ENCODE peak calls at places on chromosomes 4 and X, in four cellular contexts. Y, X, I and F are unnamed samples.

GRCh38 chr4:109801895-109802319 is at the start of gene CFI:
- DNase-seq in X (no peak), I (no peak), Y (no peak), F (no peak)

GRCh38 chr4:62709618-62710252 is 1509.6 kb downstream of the ADGRL3 start:
- DNase-seq in I (no peak), X (no peak), Y (no peak), F (no peak)

GRCh38 chr4:3283483-3283882 is 9.3 kb upstream of the RGS12 start:
- DNase-seq in I (no peak), Y (no peak), X (no peak), F (no peak)

GRCh38 chr4:174318829-174319764 is 35.4 kb downstream of the CEP44 start:
- DNase-seq in X (no peak), Y (no peak), I (no peak), F (no peak)

GRCh38 chrX:133698298-133698697 is 283.0 kb upstream of the GPC4 start:
- DNase-seq in I (no peak), Y (no peak), X (no peak), F (no peak)

GRCh38 chr4:185841451-185841850 is 29.5 kb upstream of the SORBS2 start:
- DNase-seq in Y (no peak), I (no peak), X (no peak), F (peak)

GRCh38 chr4:77777135-77777777 is 41.9 kb downstream of the CNOT6L start:
- DNase-seq in I (no peak), Y (no peak), X (no peak), F (no peak)

GRCh38 chr4:163693776-163694175 is 199.3 kb downstream of the TMA16 start:
- DNase-seq in X (no peak), Y (no peak), I (no peak), F (no peak)

GRCh38 chr4:4402966-4403365 is 16.1 kb downstream of the NSG1 start:
- DNase-seq in Y (no peak), I (no peak), X (no peak), F (no peak)

GRCh38 chr4:185911556-185912064 is 99.6 kb upstream of the SORBS2 start:
- DNase-seq in X (no peak), Y (no peak), I (no peak), F (no peak)

GRCh38 chrX:122188751-122189150 is 995.3 kb upstream of the GRIA3 start:
- DNase-seq in Y (no peak), I (no peak), X (no peak), F (no peak)

GRCh38 chrX:123884809-123885408 is 25.1 kb downstream of the XIAP start:
- DNase-seq in X (peak), Y (no peak), I (no peak), F (peak)

GRCh38 chrX:139973290-139973689 is 8.0 kb upstream of the CXorf66 start:
- DNase-seq in I (no peak), Y (no peak), X (no peak), F (no peak)

GRCh38 chrX:118062817-118063615 is 53.6 kb downstream of the KLHL13 start:
- DNase-seq in I (no peak), Y (no peak), X (no peak), F (no peak)

GRCh38 chr4:172809319-172809718 is 359.3 kb upstream of the GALNT7 start:
- DNase-seq in X (no peak), I (no peak), Y (no peak), F (no peak)

GRCh38 chrX:155069414-155069813 is 1.5 kb downstream of the CMC4 start:
- DNase-seq in I (no peak), Y (no peak), X (no peak), F (no peak)

GRCh38 chrX:26952213-26952612 is 510.9 kb downstream of the PPP4R3C start:
- DNase-seq in I (no peak), X (no peak), Y (no peak), F (no peak)

GRCh38 chr4:6342530-6343293 is 73.1 kb downstream of the WFS1 start:
- DNase-seq in Y (peak), I (peak), X (no peak), F (no peak)

GRCh38 chr4:10380695-10381094 is 76.5 kb downstream of the ZNF518B start:
- DNase-seq in X (no peak), I (no peak), Y (no peak), F (no peak)

GRCh38 chrX:134246282-134246681 is 9.3 kb downstream of the CCDC160 start:
- DNase-seq in Y (no peak), X (no peak), I (no peak), F (no peak)

GRCh38 chrX:115689931-115690330 is 129.0 kb downstream of the PLS3 start:
- DNase-seq in Y (no peak), X (no peak), I (no peak), F (no peak)

GRCh38 chr4:55733874-55734437 is 85.6 kb upstream of the EXOC1L start:
- DNase-seq in Y (peak), I (peak), X (no peak), F (peak)

GRCh38 chr4:156672492-156672891 is 299.1 kb downstream of the PDGFC start:
- DNase-seq in I (no peak), Y (no peak), X (no peak), F (no peak)

GRCh38 chr4:42786350-42787070 is 106.0 kb upstream of the GRXCR1 start:
- DNase-seq in X (no peak), Y (no peak), I (no peak), F (no peak)

GRCh38 chr4:178953447-178954120 is 1511.3 kb upstream of the AGA start:
- DNase-seq in X (no peak), I (no peak), Y (no peak), F (no peak)

GRCh38 chrX:122517781-122518180 is 666.3 kb upstream of the GRIA3 start:
- DNase-seq in X (no peak), Y (no peak), I (no peak), F (no peak)

GRCh38 chrX:17967888-17968287 is 106.8 kb upstream of the RAI2 start:
- DNase-seq in I (no peak), Y (no peak), X (no peak), F (peak)

GRCh38 chr4:37693450-37694190 is 7.4 kb upstream of the RELL1 start:
- DNase-seq in Y (no peak), I (no peak), X (no peak), F (no peak)

GRCh38 chrX:15170927-15171326 is 99.0 kb downstream of the ASB9 start:
- DNase-seq in I (no peak), Y (no peak), X (no peak), F (no peak)

GRCh38 chr4:81786063-81786763 is 314.5 kb upstream of the RASGEF1B start:
- DNase-seq in X (no peak), I (no peak), Y (peak), F (peak)

GRCh38 chr4:94127707-94128328 is 79.8 kb upstream of the SMARCAD1 start:
- DNase-seq in X (no peak), Y (no peak), I (no peak), F (no peak)
- TF ChIP-seq CTCF in X (peak), Y (peak), I (no peak), F (peak)

GRCh38 chr4:161132715-161133425 is 1030.9 kb downstream of the FSTL5 start:
- DNase-seq in Y (no peak), X (no peak), I (no peak), F (no peak)
- H3K27ac ChIP-seq in Y (no peak), X (no peak), I (no peak), F (no peak)

DNA sequence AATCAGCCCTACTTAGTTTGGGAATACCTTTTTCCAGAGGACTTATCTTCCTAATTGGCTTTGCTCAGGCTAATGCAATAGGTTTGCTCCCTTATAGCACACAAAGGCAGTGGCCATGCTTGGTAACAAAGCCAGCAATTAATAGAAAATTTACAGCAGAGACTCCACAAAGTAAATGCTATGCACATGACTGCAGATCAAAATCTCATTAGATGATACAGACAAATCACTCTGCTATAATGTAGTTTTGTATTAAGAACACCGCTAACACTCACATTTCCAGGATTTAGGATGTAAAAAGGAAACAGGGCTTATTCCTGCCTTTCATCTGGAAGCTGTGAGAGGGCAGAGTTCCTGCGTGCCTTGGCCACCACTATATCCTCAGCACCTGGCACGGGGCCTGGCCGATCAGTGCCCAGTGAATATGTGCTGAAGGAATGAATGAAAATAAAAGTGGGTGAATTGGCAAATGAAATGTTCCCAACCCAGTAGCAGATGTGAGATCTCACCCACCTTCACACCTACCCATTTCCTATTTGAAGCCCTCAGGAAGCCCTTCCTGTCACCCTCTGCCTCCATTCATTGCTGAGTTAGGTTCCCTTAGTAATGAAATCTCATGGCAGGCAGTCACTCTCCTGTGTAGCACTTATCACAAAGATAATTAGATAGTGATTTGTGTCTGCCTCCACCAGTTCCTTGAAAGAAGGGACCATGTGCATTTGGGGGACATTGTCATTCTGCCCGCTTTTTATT is 5.1 kb downstream of the SEPTIN6 start:
- DNase-seq in Y (no peak), I (no peak), X (no peak), F (no peak)
- H3K4me3 ChIP-seq in Y (no peak), I (no peak), X (peak), F (no peak)

DNA sequence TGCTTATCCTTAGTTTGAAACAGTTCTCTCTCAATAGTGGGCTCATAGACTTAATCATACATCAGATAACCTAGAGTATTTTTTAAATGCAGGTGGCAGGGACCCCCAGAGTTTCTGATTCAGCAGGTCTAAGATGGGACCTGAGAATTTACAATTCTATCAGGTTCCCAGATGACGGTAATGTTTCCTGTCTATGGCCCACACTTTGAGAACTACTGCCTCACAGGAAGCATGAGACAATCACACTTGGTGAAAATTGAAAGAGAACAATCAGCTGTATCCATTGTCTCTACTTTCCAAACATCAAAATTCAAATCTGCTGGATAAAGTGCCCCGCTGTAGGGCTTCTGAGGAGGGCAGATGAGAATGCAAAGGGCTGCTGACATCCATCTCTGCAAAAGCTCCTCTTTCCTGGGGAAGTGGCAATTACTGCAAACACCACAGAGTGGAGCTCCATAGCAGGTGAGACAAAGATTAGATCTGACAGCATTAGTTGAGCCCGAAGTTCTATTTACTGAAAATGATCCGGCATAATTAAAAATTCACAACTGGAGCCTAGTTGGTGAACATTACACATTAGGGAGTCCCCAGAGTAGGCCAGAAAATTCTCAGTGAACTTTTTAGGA is 187.8 kb upstream of the MBNL3 start:
- DNase-seq in I (no peak), X (no peak), Y (no peak), F (no peak)
- TF ChIP-seq CTCF in I (no peak), X (no peak), Y (no peak), F (no peak)

GRCh38 chr4:15513545-15513944 is 43.9 kb downstream of the CC2D2A start:
- DNase-seq in Y (no peak), X (no peak), I (no peak), F (no peak)

GRCh38 chr4:15516494-15516893 is 46.8 kb downstream of the CC2D2A start:
- DNase-seq in I (no peak), X (no peak), Y (no peak), F (no peak)

DNA sequence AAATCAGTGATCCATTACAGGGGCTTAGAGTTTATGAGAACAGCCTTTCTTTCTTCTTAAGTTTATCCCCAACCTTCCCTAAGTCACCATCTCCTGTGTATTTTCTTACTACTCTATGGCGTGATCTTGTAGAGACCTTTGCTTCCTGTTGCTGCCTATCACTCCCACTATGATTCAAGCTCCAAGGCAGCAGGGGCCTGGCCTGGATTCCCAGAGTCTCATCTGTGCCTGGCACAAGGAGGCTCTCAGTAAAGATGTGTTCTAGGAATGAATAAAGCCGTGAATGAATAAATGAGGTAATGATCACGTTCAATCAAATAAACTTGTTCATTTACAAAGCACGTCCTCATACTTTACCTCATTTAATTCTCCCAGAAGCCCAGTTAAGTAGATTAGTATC is 45.4 kb downstream of the CC2D2A start:
- DNase-seq in X (no peak), Y (no peak), I (no peak), F (no peak)
- H3K27ac ChIP-seq in X (no peak), Y (no peak), I (no peak), F (no peak)

GRCh38 chr4:28443786-28444412 is 1583.3 kb downstream of the STIM2 start:
- DNase-seq in Y (no peak), I (no peak), X (no peak), F (peak)

GRCh38 chr4:28443371-28443770 is 1582.7 kb downstream of the STIM2 start:
- DNase-seq in I (no peak), X (no peak), Y (no peak), F (no peak)

GRCh38 chr4:28444886-28445496 is 1584.3 kb downstream of the STIM2 start:
- DNase-seq in Y (no peak), X (no peak), I (no peak), F (no peak)

GRCh38 chr4:28451346-28451745 is 1590.7 kb downstream of the STIM2 start:
- DNase-seq in X (no peak), Y (no peak), I (no peak), F (no peak)

DNA sequence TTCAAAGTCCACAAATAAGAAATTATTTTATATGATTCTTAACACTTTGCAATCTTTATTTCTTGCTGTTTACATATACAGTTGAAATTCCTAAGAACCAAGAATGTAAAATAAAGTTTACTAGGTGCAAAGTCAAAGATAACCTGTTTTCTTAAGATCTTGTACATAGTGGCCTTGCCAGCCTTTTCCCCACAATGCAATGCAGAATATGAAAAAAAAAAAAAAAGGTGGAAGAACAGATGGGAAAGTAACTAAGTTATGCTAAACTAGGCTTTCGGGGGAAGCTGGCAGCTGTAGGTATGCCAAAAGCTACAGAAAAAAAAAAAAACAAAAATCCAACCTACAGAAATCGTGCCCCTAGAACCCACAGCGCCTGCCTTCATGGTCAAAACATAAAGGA is 1588.4 kb downstream of the STIM2 start:
- DNase-seq in Y (no peak), I (no peak), X (no peak), F (no peak)
- H3K4me3 ChIP-seq in Y (no peak), I (no peak), X (no peak), F (no peak)

GRCh38 chr4:67743194-67743593 is 11.0 kb downstream of the GNRHR start:
- DNase-seq in I (no peak), Y (no peak), X (no peak), F (no peak)

GRCh38 chr4:67744561-67745283 is 9.5 kb downstream of the GNRHR start:
- DNase-seq in I (no peak), Y (no peak), X (no peak), F (no peak)

GRCh38 chr4:67749286-67749685 is 4.9 kb downstream of the GNRHR start:
- DNase-seq in X (no peak), I (no peak), Y (no peak), F (no peak)

GRCh38 chr4:67750691-67751090 is 3.5 kb downstream of the GNRHR start:
- DNase-seq in X (no peak), I (no peak), Y (no peak), F (no peak)

GRCh38 chr4:67746797-67747495 is 7.2 kb downstream of the GNRHR start:
- DNase-seq in I (no peak), X (no peak), Y (no peak), F (no peak)
- TF ChIP-seq CTCF in I (peak), X (peak), Y (peak), F (peak)

DNA sequence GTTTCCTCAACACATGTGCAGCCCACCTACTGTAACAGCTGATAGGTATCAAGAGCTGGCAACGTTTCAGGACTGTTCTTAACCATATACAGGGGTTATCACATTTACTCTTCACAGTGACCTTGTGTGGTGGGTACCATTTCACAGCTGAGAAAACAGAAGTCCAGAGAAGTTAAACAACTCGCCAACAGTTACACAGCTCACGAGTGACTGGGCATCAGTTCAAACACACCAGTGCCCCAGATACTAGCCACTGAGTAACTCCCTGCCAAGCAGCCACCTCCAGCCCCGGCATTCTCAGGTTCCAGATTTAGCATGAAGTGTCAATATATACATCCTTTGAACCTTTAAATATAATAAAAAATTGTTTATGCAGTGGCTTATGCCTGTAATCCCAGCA is 7.4 kb downstream of the GPR143 start:
- DNase-seq in X (no peak), Y (no peak), I (no peak), F (peak)
- H3K27ac ChIP-seq in X (no peak), Y (no peak), I (no peak), F (no peak)

GRCh38 chr4:54392459-54392858 is 163.4 kb downstream of the PDGFRA start:
- DNase-seq in Y (no peak), I (no peak), X (no peak), F (no peak)
- H3K4me3 ChIP-seq in Y (no peak), I (no peak), X (no peak), F (no peak)